ENCODE peak calls at places on chromosomes 7 and 10, in nine cellular contexts. H is hepatocyte, B is upper lobe of right lung, U is left cardiac atrium, M is GDM1, N is NB4, W is NCI-H524, S is GM04504, O is WTC11. R is an unnamed sample.

GRCh38 chr7:44449531-44449930 is 40.9 kb downstream of the NUDCD3 start:
- DNase-seq in O (no peak), S (no peak), U (no peak), M (no peak), N (peak), B (no peak), W (no peak), H (no peak), R (no peak)

GRCh38 chr10:110206988-110207804 is at the start of gene MXI1:
- DNase-seq in W (peak), O (peak), H (peak), M (peak), U (peak), B (peak), S (no peak), N (peak), R (peak)

GRCh38 chr10:34247560-34247959 is 567.5 kb downstream of the PARD3 start:
- DNase-seq in O (no peak), N (no peak), H (no peak), B (no peak), U (no peak), S (no peak), M (no peak), W (no peak), R (no peak)

GRCh38 chr10:35216303-35216905 is 89.8 kb downstream of the CREM start:
- DNase-seq in O (no peak), N (peak), B (no peak), U (peak), H (no peak), M (no peak), S (no peak), W (no peak), R (no peak)

GRCh38 chr10:62850646-62851045 is 34.5 kb upstream of the EGR2 start:
- DNase-seq in U (no peak), S (no peak), M (no peak), B (no peak), N (peak), H (no peak), O (no peak), W (no peak), R (no peak)

GRCh38 chr10:89297791-89298190 is 4.1 kb upstream of the IFIT2 start:
- DNase-seq in O (no peak), S (no peak), N (no peak), U (no peak), M (no peak), W (no peak), B (no peak), H (no peak), R (no peak)

GRCh38 chr7:94630855-94631254 is 25.1 kb downstream of the SGCE start:
- DNase-seq in M (no peak), S (no peak), B (no peak), U (no peak), H (no peak), W (no peak), O (no peak), N (no peak), R (no peak)

GRCh38 chr10:6722616-6723004 is 142.5 kb upstream of the PRKCQ start:
- DNase-seq in S (no peak), W (no peak), U (no peak), B (no peak), H (no peak), N (no peak), M (no peak), O (no peak), R (peak)

GRCh38 chr7:146175716-146176115 is 59.1 kb downstream of the CNTNAP2 start:
- DNase-seq in O (no peak), W (no peak), B (no peak), H (no peak), N (peak), U (no peak), M (no peak), S (no peak), R (no peak)

GRCh38 chr7:51543801-51544553 is 227.4 kb upstream of the COBL start:
- DNase-seq in S (no peak), B (no peak), O (no peak), H (no peak), M (no peak), N (no peak), U (no peak), W (no peak), R (no peak)